ENCODE peak calls at places on chromosomes 2 and 18, in nine cellular contexts. U is K562, T is DND-41, W is body of pancreas, P is H1, C is PC-9, I is IMR-90, E is Peyer's patch, L is uterus. H is an unnamed sample.

GRCh38 chr18:58315739-58316215 is 271.8 kb downstream of the NEDD4L start:
- DNase-seq in U (no peak), T (no peak), W (peak; percentile 37), P (no peak), C (peak; percentile 52), I (no peak), E (peak; percentile 62), L (peak; percentile 31), H (no peak)

GRCh38 chr2:68251855-68252406 is 401 bp downstream of the PPP3R1 start:
- DNase-seq in U (peak; percentile 72), T (no peak), W (peak; percentile 36), P (peak; percentile 57), C (no peak), I (no peak), E (peak; percentile 63), L (peak; percentile 33), H (peak; percentile 55)

GRCh38 chr2:9057939-9058761 is 54.7 kb upstream of the MBOAT2 start:
- DNase-seq in U (no peak), T (no peak), W (no peak), P (no peak), C (no peak), I (peak; percentile 89), E (no peak), L (no peak), H (no peak)

GRCh38 chr2:230134496-230135073 is 65.9 kb upstream of the SLC16A14 start:
- DNase-seq in U (no peak), T (no peak), W (no peak), P (no peak), C (peak; percentile 75), I (peak; percentile 66), E (no peak), L (no peak), H (no peak)

GRCh38 chr18:46821856-46822711 is 65.2 kb upstream of the ST8SIA5 start:
- DNase-seq in U (no peak), T (no peak), W (no peak), P (no peak), C (no peak), I (no peak), E (no peak), L (no peak), H (no peak)

GRCh38 chr2:201904529-201905420 is 98.4 kb downstream of the CDK15 start:
- DNase-seq in U (no peak), T (no peak), W (no peak), P (no peak), C (no peak), I (peak; percentile 65), E (no peak), L (no peak), H (no peak)

GRCh38 chr18:22342625-22343024 is 75.1 kb downstream of the CTAGE1 start:
- DNase-seq in U (peak; percentile 24), T (no peak), W (peak; percentile 44), P (no peak), C (peak; percentile 72), I (peak; percentile 78), E (peak; percentile 90), L (peak; percentile 83), H (peak; percentile 61)

GRCh38 chr2:15169326-15170038 is 391.7 kb downstream of the NBAS start:
- DNase-seq in U (no peak), T (no peak), W (no peak), P (no peak), C (peak; percentile 53), I (peak; percentile 98), E (no peak), L (no peak), H (no peak)

GRCh38 chr2:160352492-160352891 is 141.1 kb downstream of the RBMS1 start:
- DNase-seq in U (no peak), T (no peak), W (no peak), P (no peak), C (no peak), I (peak; percentile 71), E (no peak), L (no peak), H (no peak)

GRCh38 chr2:191899442-191899841 is 52.6 kb upstream of the CAVIN2 start:
- DNase-seq in U (no peak), T (no peak), W (no peak), P (no peak), C (no peak), I (peak; percentile 91), E (no peak), L (peak; percentile 47), H (no peak)

GRCh38 chr2:139742216-139743172 is 962.3 kb upstream of the NXPH2 start:
- DNase-seq in U (no peak), T (no peak), W (no peak), P (no peak), C (no peak), I (no peak), E (no peak), L (no peak), H (no peak)

GRCh38 chr2:190718652-190719526 is 70.0 kb downstream of the NAB1 start:
- DNase-seq in U (no peak), T (no peak), W (peak; percentile 69), P (no peak), C (peak; percentile 96), I (peak; percentile 81), E (peak; percentile 50), L (no peak), H (no peak)

GRCh38 chr2:239277401-239278085 is 123.3 kb downstream of the HDAC4 start:
- DNase-seq in U (no peak), T (no peak), W (peak; percentile 1), P (no peak), C (no peak), I (no peak), E (peak; percentile 43), L (no peak), H (no peak)

GRCh38 chr2:149068996-149069888 is 30.7 kb downstream of the LYPD6B start:
- DNase-seq in U (no peak), T (peak; percentile 47), W (no peak), P (no peak), C (peak; percentile 98), I (peak; percentile 61), E (no peak), L (no peak), H (no peak)

GRCh38 chr2:57141269-57141668 is 905.3 kb upstream of the VRK2 start:
- DNase-seq in U (no peak), T (no peak), W (no peak), P (no peak), C (no peak), I (no peak), E (no peak), L (no peak), H (no peak)

GRCh38 chr2:57139179-57139578 is 907.4 kb upstream of the VRK2 start:
- DNase-seq in U (no peak), T (no peak), W (no peak), P (no peak), C (no peak), I (no peak), E (no peak), L (no peak), H (no peak)
- H3K9me3 ChIP-seq in U (no peaks in the 10 kb centered on the region), T (no peaks in the 10 kb centered on the region), W (no peaks in the 10 kb centered on the region), P (no peaks in the 10 kb centered on the region), C (no peaks in the 10 kb centered on the region), I (no peaks in the 10 kb centered on the region), E (no peaks in the 10 kb centered on the region), L (no peaks in the 10 kb centered on the region), H (no peaks in the 10 kb centered on the region)

GRCh38 chr2:74553892-74554820 is at the start of the genes DOK1 and LOXL3:
- DNase-seq in U (peak; percentile 92), T (peak; percentile 86), W (peak; percentile 86), P (peak; percentile 95), C (peak; percentile 57), I (peak; percentile 88), E (peak; percentile 96), L (peak; percentile 89), H (peak; percentile 79)
- H3K27me3 ChIP-seq in U (no peaks in the 10 kb centered on the region), T (no peaks in the 10 kb centered on the region), W (no peaks in the 10 kb centered on the region), P (peaks cover 56% of the 10 kb centered on the region), C (no peaks in the 10 kb centered on the region), I (no peaks in the 10 kb centered on the region), E (no peaks in the 10 kb centered on the region), L (no peaks in the 10 kb centered on the region), H (peaks cover 10% of the 10 kb centered on the region)

DNA sequence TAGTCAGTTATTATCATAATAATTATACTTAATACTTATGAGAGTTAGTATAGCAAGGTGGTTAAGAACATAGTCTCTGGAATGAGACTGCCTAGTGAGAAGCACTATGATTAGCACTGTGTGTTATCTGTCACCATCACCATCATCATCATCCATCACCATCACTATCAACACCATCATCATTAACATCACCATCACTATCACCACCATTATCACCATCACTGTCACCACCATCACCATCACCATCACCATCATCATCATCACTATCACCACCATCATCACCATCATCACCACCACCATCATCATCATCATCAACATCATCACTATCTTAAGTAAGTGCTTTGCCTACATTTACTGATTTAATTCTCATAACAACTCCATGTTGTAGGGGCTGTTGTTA is 39.6 kb downstream of the SRSF7 start:
- DNase-seq in U (no peak), T (no peak), W (no peak), P (no peak), C (no peak), I (no peak), E (no peak), L (no peak), H (no peak)
- H3K27ac ChIP-seq in U (no peak overlapping the region), T (no peak overlapping the region), W (no peak overlapping the region), P (no peak overlapping the region), C (no peak overlapping the region), I (no peak overlapping the region), E (no peak overlapping the region), L (no peak overlapping the region), H (no peak overlapping the region)

DNA sequence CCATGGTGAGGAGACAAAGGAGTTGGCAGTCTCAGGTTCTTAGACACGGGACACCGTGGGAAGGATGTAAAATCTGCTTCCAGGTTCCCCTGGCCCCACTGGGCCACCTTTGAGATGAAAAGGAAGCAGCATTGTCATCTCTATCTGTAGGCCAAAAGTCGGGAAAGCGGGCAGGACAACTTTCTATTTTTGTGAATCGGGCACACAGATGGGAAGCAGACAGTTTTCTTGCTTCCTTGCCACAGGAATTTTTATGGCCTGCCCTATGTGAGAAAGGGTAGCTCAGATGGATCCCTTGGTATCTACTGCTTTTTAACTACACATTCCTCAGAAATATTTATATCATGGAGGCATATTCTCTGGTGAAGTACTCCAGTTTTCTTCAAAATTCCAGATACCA is 735.6 kb downstream of the CBLN2 start:
- DNase-seq in U (no peak), T (no peak), W (no peak), P (no peak), C (no peak), I (no peak), E (no peak), L (no peak), H (no peak)
- H3K9me3 ChIP-seq in U (no peaks in the 10 kb centered on the region), T (no peaks in the 10 kb centered on the region), W (no peaks in the 10 kb centered on the region), P (peaks cover 61% of the 10 kb centered on the region), C (no peaks in the 10 kb centered on the region), I (peaks cover 4% of the 10 kb centered on the region), E (no peaks in the 10 kb centered on the region), L (no peaks in the 10 kb centered on the region), H (no peaks in the 10 kb centered on the region)

GRCh38 chr2:106886916-106887758 is 1.2 kb upstream of the ST6GAL2 start:
- DNase-seq in U (no peak), T (no peak), W (peak; percentile 40), P (peak; percentile 85), C (no peak), I (no peak), E (no peak), L (no peak), H (no peak)
- H3K27me3 ChIP-seq in U (no peaks in the 10 kb centered on the region), T (no peaks in the 10 kb centered on the region), W (no peaks in the 10 kb centered on the region), P (peaks cover 11% of the 10 kb centered on the region), C (no peaks in the 10 kb centered on the region), I (peaks cover 7% of the 10 kb centered on the region), E (no peaks in the 10 kb centered on the region), L (no peaks in the 10 kb centered on the region), H (no peaks in the 10 kb centered on the region)

DNA sequence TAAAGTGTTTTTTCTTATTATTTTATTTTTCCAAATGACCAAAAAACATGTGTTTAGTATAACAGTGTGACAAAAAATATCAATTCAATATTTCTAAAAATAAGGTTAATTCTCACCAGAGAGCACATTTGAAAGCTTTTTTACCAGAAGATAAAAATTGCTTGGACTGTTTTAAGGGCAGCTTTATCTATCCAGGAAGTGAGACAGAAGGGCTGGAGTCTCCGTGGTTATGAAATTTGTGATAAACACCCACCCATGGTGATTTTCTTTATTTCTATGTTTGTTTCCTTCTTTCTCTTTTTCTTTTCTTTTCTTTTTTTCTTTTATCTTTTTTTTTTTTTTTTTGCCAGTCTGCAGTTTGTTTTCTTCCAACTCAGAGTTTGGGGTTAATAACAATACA is 298.5 kb downstream of the PIEZO2 start:
- DNase-seq in U (no peak), T (no peak), W (no peak), P (no peak), C (no peak), I (no peak), E (no peak), L (no peak), H (no peak)
- H3K27ac ChIP-seq in U (peak overlapping the region; percentile 6), T (no peak overlapping the region), W (no peak overlapping the region), P (no peak overlapping the region), C (no peak overlapping the region), I (no peak overlapping the region), E (no peak overlapping the region), L (no peak overlapping the region), H (no peak overlapping the region)

H was measured in CD8-positive, alpha-beta memory T cell.